ENCODE peak calls at places on chromosomes 5 and 9, in four cellular contexts. N, Q, G and Z are unnamed samples.

GRCh38 chr5:83817591-83817990 is 96.9 kb upstream of the HAPLN1 start:
- DNase-seq in N (no peak), Q (no peak), G (no peak), Z (no peak)

GRCh38 chr9:112091805-112092204 is 83.3 kb downstream of the SUSD1 start:
- DNase-seq in G (no peak), N (no peak), Q (peak; percentile 40), Z (no peak)

GRCh38 chr9:136848393-136849037 is 694 bp upstream of the PHPT1 start:
- DNase-seq in Q (peak; percentile 60), G (peak; percentile 61), N (peak; percentile 34), Z (peak; percentile 85)

GRCh38 chr5:84437673-84438315 is 53.1 kb upstream of the EDIL3 start:
- DNase-seq in Q (no peak), N (no peak), G (no peak), Z (no peak)

GRCh38 chr5:45113726-45114125 is 305.0 kb downstream of the MRPS30 start:
- DNase-seq in N (no peak), G (no peak), Q (no peak), Z (no peak)

GRCh38 chr5:93303291-93303691 is 277.7 kb downstream of the NR2F1-AS1 start:
- DNase-seq in G (no peak), Q (no peak), N (no peak), Z (peak; percentile 42)

GRCh38 chr5:14685757-14686156 is 21.2 kb downstream of the OTULIN start:
- DNase-seq in G (peak; percentile 47), N (peak; percentile 48), Q (peak; percentile 33), Z (peak; percentile 69)

GRCh38 chr5:141681295-141681694 is 735 bp downstream of the ARAP3 start:
- DNase-seq in N (no peak), Q (no peak), G (no peak), Z (peak; percentile 43)

GRCh38 chr9:132846918-132847515 is 31.1 kb downstream of the AK8 start:
- DNase-seq in Q (no peak), G (no peak), N (no peak), Z (no peak)
- TF ChIP-seq FOXJ3 in Q (no peak), G (no peak), N (no peak), Z (no peak)

GRCh38 chr5:2515180-2515809 is 236.2 kb downstream of the IRX2 start:
- DNase-seq in N (no peak), Q (no peak), G (no peak), Z (no peak)

GRCh38 chr5:2523180-2523579 is 228.3 kb downstream of the IRX2 start:
- DNase-seq in N (no peak), Q (no peak), G (no peak), Z (no peak)

GRCh38 chr5:2517451-2517850 is 234.0 kb downstream of the IRX2 start:
- DNase-seq in Q (no peak), G (no peak), N (no peak), Z (no peak)

GRCh38 chr5:2522372-2522771 is 229.1 kb downstream of the IRX2 start:
- DNase-seq in N (no peak), G (no peak), Q (no peak), Z (no peak)

GRCh38 chr5:2519153-2519552 is 232.3 kb downstream of the IRX2 start:
- DNase-seq in N (no peak), Q (no peak), G (no peak), Z (no peak)
- TF ChIP-seq FOXJ3 in N (no peak), Q (no peak), G (no peak), Z (no peak)

GRCh38 chr5:113325054-113325453 is 109.7 kb downstream of the TSSK1B start:
- DNase-seq in N (no peak), Q (no peak), G (no peak), Z (no peak)

GRCh38 chr5:113329981-113330380 is 104.8 kb downstream of the TSSK1B start:
- DNase-seq in N (no peak), Q (no peak), G (no peak), Z (no peak)

GRCh38 chr5:113331201-113331551 is 103.6 kb downstream of the TSSK1B start:
- DNase-seq in N (no peak), G (no peak), Q (no peak), Z (no peak)

GRCh38 chr5:113330533-113331200 is 104.1 kb downstream of the TSSK1B start:
- DNase-seq in G (peak; percentile 15), N (peak; percentile 19), Q (no peak), Z (peak; percentile 40)
- TF ChIP-seq FOXJ3 in G (no peak), N (no peak), Q (no peak), Z (no peak)

DNA sequence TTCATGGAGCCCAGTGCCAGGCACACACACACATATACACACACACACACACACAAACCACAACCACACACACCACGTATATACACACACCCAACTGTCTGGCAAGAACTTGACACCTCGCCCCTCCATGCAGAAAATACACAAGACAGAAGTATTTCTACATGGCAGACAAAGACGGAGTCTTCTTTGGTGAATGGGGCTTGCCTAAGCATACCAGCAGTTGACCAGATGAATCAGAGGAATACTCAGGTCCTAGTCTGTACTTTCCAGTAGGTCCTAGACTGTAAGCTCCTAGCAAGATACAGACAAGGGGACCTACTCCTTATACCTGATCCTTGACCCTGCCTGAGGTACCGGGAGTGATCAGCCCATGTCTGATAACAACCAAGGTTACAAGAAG is 60.1 kb downstream of the SIL1 start:
- DNase-seq in N (no peak), G (no peak), Q (no peak), Z (no peak)
- TF ChIP-seq FOXJ3 in N (no peak), G (no peak), Q (no peak), Z (no peak)